ENCODE peak calls at places on chromosome 12, in seven cellular contexts. One of them, this sample, is unnamed.

GRCh38 chr12:128807161-128807724 is 16.5 kb downstream of the SLC15A4 start:
- DNase-seq in uterus: no peak
- DNase-seq in thyroid gland: no peak
- DNase-seq in gastrocnemius medialis: no peak
- DNase-seq in heart left ventricle: no peak
- DNase-seq in cardiac muscle cell: no peak
- DNase-seq in fibroblast of lung: no peak
- DNase-seq in this sample: peak; percentile 56

GRCh38 chr12:93518725-93519124 is 51.4 kb downstream of the MRPL42 start:
- DNase-seq in uterus: no peak
- DNase-seq in thyroid gland: no peak
- DNase-seq in gastrocnemius medialis: no peak
- DNase-seq in heart left ventricle: no peak
- DNase-seq in cardiac muscle cell: no peak
- DNase-seq in fibroblast of lung: peak; percentile 74
- DNase-seq in this sample: no peak

GRCh38 chr12:68771223-68771925 is 25.4 kb downstream of the SLC35E3 start:
- DNase-seq in uterus: no peak
- DNase-seq in thyroid gland: no peak
- DNase-seq in gastrocnemius medialis: no peak
- DNase-seq in heart left ventricle: no peak
- DNase-seq in cardiac muscle cell: no peak
- DNase-seq in fibroblast of lung: no peak
- DNase-seq in this sample: no peak

GRCh38 chr12:9799961-9800360 is 27.3 kb upstream of the KLRF1 start:
- DNase-seq in uterus: no peak
- DNase-seq in thyroid gland: no peak
- DNase-seq in gastrocnemius medialis: no peak
- DNase-seq in heart left ventricle: no peak
- DNase-seq in cardiac muscle cell: no peak
- DNase-seq in fibroblast of lung: no peak
- DNase-seq in this sample: no peak

GRCh38 chr12:1130164-1130563 is 139.1 kb downstream of the ERC1 start:
- DNase-seq in uterus: no peak
- DNase-seq in thyroid gland: peak; percentile 53
- DNase-seq in gastrocnemius medialis: no peak
- DNase-seq in heart left ventricle: no peak
- DNase-seq in cardiac muscle cell: peak; percentile 38
- DNase-seq in fibroblast of lung: no peak
- DNase-seq in this sample: no peak

GRCh38 chr12:104115587-104115975 is 22.4 kb downstream of the NFYB start:
- DNase-seq in uterus: no peak
- DNase-seq in thyroid gland: peak; percentile 13
- DNase-seq in gastrocnemius medialis: no peak
- DNase-seq in heart left ventricle: no peak
- DNase-seq in cardiac muscle cell: no peak
- DNase-seq in fibroblast of lung: no peak
- DNase-seq in this sample: no peak

GRCh38 chr12:76012656-76013055 is 18.9 kb downstream of the PHLDA1 start:
- DNase-seq in uterus: no peak
- DNase-seq in thyroid gland: no peak
- DNase-seq in gastrocnemius medialis: no peak
- DNase-seq in heart left ventricle: no peak
- DNase-seq in cardiac muscle cell: no peak
- DNase-seq in fibroblast of lung: no peak
- DNase-seq in this sample: no peak

GRCh38 chr12:5088586-5089264 is 45.0 kb downstream of the KCNA5 start:
- DNase-seq in uterus: no peak
- DNase-seq in thyroid gland: no peak
- DNase-seq in gastrocnemius medialis: no peak
- DNase-seq in heart left ventricle: no peak
- DNase-seq in cardiac muscle cell: no peak
- DNase-seq in fibroblast of lung: peak; percentile 97
- DNase-seq in this sample: no peak

GRCh38 chr12:69067713-69068112 is 134.7 kb upstream of the CPM start:
- DNase-seq in uterus: no peak
- DNase-seq in thyroid gland: no peak
- DNase-seq in gastrocnemius medialis: no peak
- DNase-seq in heart left ventricle: no peak
- DNase-seq in cardiac muscle cell: no peak
- DNase-seq in fibroblast of lung: no peak
- DNase-seq in this sample: no peak

GRCh38 chr12:26810330-26810729 is 22.7 kb downstream of the ITPR2 start:
- DNase-seq in uterus: peak; percentile 52
- DNase-seq in thyroid gland: peak; percentile 72
- DNase-seq in gastrocnemius medialis: no peak
- DNase-seq in heart left ventricle: peak; percentile 74
- DNase-seq in cardiac muscle cell: peak; percentile 13
- DNase-seq in fibroblast of lung: peak; percentile 79
- DNase-seq in this sample: peak; percentile 53

GRCh38 chr12:104423809-104424208 is 32.9 kb upstream of the CHST11 start:
- DNase-seq in uterus: no peak
- DNase-seq in thyroid gland: no peak
- DNase-seq in gastrocnemius medialis: no peak
- DNase-seq in heart left ventricle: no peak
- DNase-seq in cardiac muscle cell: no peak
- DNase-seq in fibroblast of lung: no peak
- DNase-seq in this sample: no peak

GRCh38 chr12:64825143-64826011 is 930 bp downstream of the TBC1D30 start:
- DNase-seq in uterus: no peak
- DNase-seq in thyroid gland: peak; percentile 29
- DNase-seq in gastrocnemius medialis: no peak
- DNase-seq in heart left ventricle: no peak
- DNase-seq in cardiac muscle cell: no peak
- DNase-seq in fibroblast of lung: no peak
- DNase-seq in this sample: no peak

GRCh38 chr12:23949212-23950010 is at the start of gene SOX5:
- DNase-seq in uterus: no peak
- DNase-seq in thyroid gland: peak; percentile 63
- DNase-seq in gastrocnemius medialis: no peak
- DNase-seq in heart left ventricle: peak; percentile 51
- DNase-seq in cardiac muscle cell: peak; percentile 73
- DNase-seq in fibroblast of lung: peak; percentile 83
- DNase-seq in this sample: peak; percentile 20

GRCh38 chr12:29750131-29750927 is 33.4 kb downstream of the TMTC1 start:
- DNase-seq in uterus: no peak
- DNase-seq in thyroid gland: no peak
- DNase-seq in gastrocnemius medialis: no peak
- DNase-seq in heart left ventricle: no peak
- DNase-seq in cardiac muscle cell: no peak
- DNase-seq in fibroblast of lung: no peak
- DNase-seq in this sample: no peak

GRCh38 chr12:71338933-71339332 is 100.7 kb upstream of the LGR5 start:
- DNase-seq in uterus: no peak
- DNase-seq in thyroid gland: no peak
- DNase-seq in gastrocnemius medialis: no peak
- DNase-seq in heart left ventricle: no peak
- DNase-seq in cardiac muscle cell: no peak
- DNase-seq in fibroblast of lung: no peak
- DNase-seq in this sample: no peak

GRCh38 chr12:468671-469389 is 9.1 kb downstream of the B4GALNT3 start:
- DNase-seq in uterus: no peak
- DNase-seq in thyroid gland: no peak
- DNase-seq in gastrocnemius medialis: no peak
- DNase-seq in heart left ventricle: no peak
- DNase-seq in cardiac muscle cell: no peak
- DNase-seq in fibroblast of lung: no peak
- DNase-seq in this sample: no peak

GRCh38 chr12:79935624-79936040 is 735 bp upstream of the PPP1R12A start:
- DNase-seq in uterus: no peak
- DNase-seq in thyroid gland: peak; percentile 58
- DNase-seq in gastrocnemius medialis: no peak
- DNase-seq in heart left ventricle: no peak
- DNase-seq in cardiac muscle cell: peak; percentile 44
- DNase-seq in fibroblast of lung: peak; percentile 57
- DNase-seq in this sample: no peak

GRCh38 chr12:93780115-93780641 is 103.0 kb downstream of the CRADD start:
- DNase-seq in uterus: no peak
- DNase-seq in thyroid gland: no peak
- DNase-seq in gastrocnemius medialis: no peak
- DNase-seq in heart left ventricle: no peak
- DNase-seq in cardiac muscle cell: no peak
- DNase-seq in fibroblast of lung: peak; percentile 59
- DNase-seq in this sample: no peak

GRCh38 chr12:95413576-95413975 is 60.4 kb upstream of the METAP2 start:
- DNase-seq in uterus: no peak
- DNase-seq in thyroid gland: no peak
- DNase-seq in gastrocnemius medialis: no peak
- DNase-seq in heart left ventricle: no peak
- DNase-seq in cardiac muscle cell: no peak
- DNase-seq in fibroblast of lung: peak; percentile 29
- DNase-seq in this sample: no peak

GRCh38 chr12:103821773-103822172 is 19.3 kb downstream of the NT5DC3 start:
- DNase-seq in uterus: no peak
- DNase-seq in thyroid gland: no peak
- DNase-seq in gastrocnemius medialis: no peak
- DNase-seq in heart left ventricle: no peak
- DNase-seq in cardiac muscle cell: no peak
- DNase-seq in fibroblast of lung: no peak
- DNase-seq in this sample: no peak

GRCh38 chr12:28583771-28584261 is 393.6 kb downstream of the CCDC91 start:
- DNase-seq in uterus: no peak
- DNase-seq in thyroid gland: no peak
- DNase-seq in gastrocnemius medialis: no peak
- DNase-seq in heart left ventricle: no peak
- DNase-seq in cardiac muscle cell: no peak
- DNase-seq in fibroblast of lung: peak; percentile 19
- DNase-seq in this sample: no peak
- H3K27me3 ChIP-seq in uterus: no peaks in the 10 kb centered on the region
- H3K27me3 ChIP-seq in thyroid gland: no peaks in the 10 kb centered on the region
- H3K27me3 ChIP-seq in gastrocnemius medialis: no peaks in the 10 kb centered on the region
- H3K27me3 ChIP-seq in heart left ventricle: no peaks in the 10 kb centered on the region
- H3K27me3 ChIP-seq in cardiac muscle cell: no peaks in the 10 kb centered on the region
- H3K27me3 ChIP-seq in fibroblast of lung: no peaks in the 10 kb centered on the region
- H3K27me3 ChIP-seq in this sample: no peaks in the 10 kb centered on the region

GRCh38 chr12:2615665-2616387 is 178.9 kb upstream of the FKBP4 start:
- DNase-seq in uterus: peak; percentile 48
- DNase-seq in thyroid gland: no peak
- DNase-seq in gastrocnemius medialis: no peak
- DNase-seq in heart left ventricle: peak; percentile 78
- DNase-seq in cardiac muscle cell: peak; percentile 1
- DNase-seq in fibroblast of lung: peak; percentile 84
- DNase-seq in this sample: peak; percentile 35
- H3K27me3 ChIP-seq in uterus: no peaks in the 10 kb centered on the region
- H3K27me3 ChIP-seq in thyroid gland: no peaks in the 10 kb centered on the region
- H3K27me3 ChIP-seq in gastrocnemius medialis: peaks cover 5% of the 10 kb centered on the region
- H3K27me3 ChIP-seq in heart left ventricle: no peaks in the 10 kb centered on the region
- H3K27me3 ChIP-seq in cardiac muscle cell: no peaks in the 10 kb centered on the region
- H3K27me3 ChIP-seq in fibroblast of lung: no peaks in the 10 kb centered on the region
- H3K27me3 ChIP-seq in this sample: no peaks in the 10 kb centered on the region

DNA sequence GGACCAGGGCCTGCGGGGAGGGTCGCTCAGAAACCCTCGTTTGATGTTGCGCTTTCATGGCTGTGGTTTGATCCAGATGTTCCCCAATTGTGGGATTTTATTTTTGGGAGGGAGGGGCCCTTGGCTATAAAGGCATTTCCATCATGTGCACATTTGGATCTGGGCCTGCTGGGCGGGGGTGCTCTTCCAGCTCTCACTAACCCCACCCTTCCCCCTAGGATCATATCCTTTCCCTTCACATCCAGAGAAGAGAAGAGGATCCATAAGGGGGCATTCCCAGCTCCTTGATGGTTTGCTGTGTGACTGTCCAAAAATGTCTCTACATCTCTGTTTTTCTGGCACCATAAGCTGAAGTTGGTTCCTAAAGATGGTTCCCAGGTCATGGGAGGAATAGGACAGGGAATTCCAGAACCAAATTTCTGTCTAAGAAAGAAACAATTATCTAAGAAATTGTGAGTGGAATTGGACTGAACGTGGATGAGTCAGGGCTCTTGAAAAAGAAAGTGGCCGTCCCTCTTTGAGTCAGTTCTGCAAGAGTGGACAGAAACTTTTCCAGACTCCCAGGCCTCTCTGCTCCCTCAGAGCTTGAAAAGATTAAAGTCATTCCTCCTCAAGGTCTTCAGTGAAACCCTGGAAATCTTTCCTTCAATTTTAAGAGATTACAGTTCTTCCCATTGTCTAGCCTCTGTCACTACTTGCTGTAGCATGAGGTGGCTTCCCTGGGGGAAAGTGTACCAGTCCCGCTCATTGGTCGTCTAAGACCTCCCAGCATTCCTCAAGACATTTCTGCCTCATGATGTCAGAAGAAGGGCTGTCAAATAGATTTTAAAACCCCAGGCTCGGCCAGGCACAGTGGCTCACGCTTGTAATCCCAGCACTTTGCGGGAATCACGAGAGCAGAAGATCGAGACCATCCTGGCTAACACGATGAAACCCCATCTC is 47.0 kb downstream of the SMUG1 start:
- DNase-seq in uterus: peak; percentile 34
- DNase-seq in thyroid gland: peak; percentile 51
- DNase-seq in gastrocnemius medialis: no peak
- DNase-seq in heart left ventricle: no peak
- DNase-seq in cardiac muscle cell: no peak
- DNase-seq in fibroblast of lung: no peak
- DNase-seq in this sample: no peak
- H3K27me3 ChIP-seq in uterus: no peaks in the 10 kb centered on the region
- H3K27me3 ChIP-seq in thyroid gland: no peaks in the 10 kb centered on the region
- H3K27me3 ChIP-seq in gastrocnemius medialis: peaks cover 3% of the 10 kb centered on the region
- H3K27me3 ChIP-seq in heart left ventricle: no peaks in the 10 kb centered on the region
- H3K27me3 ChIP-seq in cardiac muscle cell: peaks cover 80% of the 10 kb centered on the region
- H3K27me3 ChIP-seq in fibroblast of lung: peaks cover 5% of the 10 kb centered on the region
- H3K27me3 ChIP-seq in this sample: no peaks in the 10 kb centered on the region

GRCh38 chr12:54562720-54563356 is 13.4 kb downstream of the PDE1B start:
- DNase-seq in uterus: no peak
- DNase-seq in thyroid gland: no peak
- DNase-seq in gastrocnemius medialis: no peak
- DNase-seq in heart left ventricle: no peak
- DNase-seq in cardiac muscle cell: peak; percentile 86
- DNase-seq in fibroblast of lung: no peak
- DNase-seq in this sample: no peak
- H3K27me3 ChIP-seq in uterus: no peaks in the 10 kb centered on the region
- H3K27me3 ChIP-seq in thyroid gland: no peaks in the 10 kb centered on the region
- H3K27me3 ChIP-seq in gastrocnemius medialis: no peaks in the 10 kb centered on the region
- H3K27me3 ChIP-seq in heart left ventricle: peaks cover 3% of the 10 kb centered on the region
- H3K27me3 ChIP-seq in cardiac muscle cell: no peaks in the 10 kb centered on the region
- H3K27me3 ChIP-seq in fibroblast of lung: peaks cover 13% of the 10 kb centered on the region
- H3K27me3 ChIP-seq in this sample: no peaks in the 10 kb centered on the region

GRCh38 chr12:2412305-2412643 is 359.5 kb downstream of the CACNA1C start:
- DNase-seq in uterus: no peak
- DNase-seq in thyroid gland: no peak
- DNase-seq in gastrocnemius medialis: no peak
- DNase-seq in heart left ventricle: no peak
- DNase-seq in cardiac muscle cell: peak; percentile 35
- DNase-seq in fibroblast of lung: no peak
- DNase-seq in this sample: no peak

GRCh38 chr12:2409656-2410265 is 357.0 kb downstream of the CACNA1C start:
- DNase-seq in uterus: no peak
- DNase-seq in thyroid gland: no peak
- DNase-seq in gastrocnemius medialis: no peak
- DNase-seq in heart left ventricle: no peak
- DNase-seq in cardiac muscle cell: no peak
- DNase-seq in fibroblast of lung: no peak
- DNase-seq in this sample: no peak

GRCh38 chr12:2411011-2411410 is 358.2 kb downstream of the CACNA1C start:
- DNase-seq in uterus: no peak
- DNase-seq in thyroid gland: no peak
- DNase-seq in gastrocnemius medialis: no peak
- DNase-seq in heart left ventricle: no peak
- DNase-seq in cardiac muscle cell: peak; percentile 28
- DNase-seq in fibroblast of lung: no peak
- DNase-seq in this sample: no peak

GRCh38 chr12:2410490-2410889 is 357.7 kb downstream of the CACNA1C start:
- DNase-seq in uterus: no peak
- DNase-seq in thyroid gland: no peak
- DNase-seq in gastrocnemius medialis: no peak
- DNase-seq in heart left ventricle: no peak
- DNase-seq in cardiac muscle cell: no peak
- DNase-seq in fibroblast of lung: no peak
- DNase-seq in this sample: no peak

GRCh38 chr12:2411586-2412304 is 359.0 kb downstream of the CACNA1C start:
- DNase-seq in uterus: no peak
- DNase-seq in thyroid gland: no peak
- DNase-seq in gastrocnemius medialis: no peak
- DNase-seq in heart left ventricle: no peak
- DNase-seq in cardiac muscle cell: peak; percentile 22
- DNase-seq in fibroblast of lung: no peak
- DNase-seq in this sample: no peak
- H3K27me3 ChIP-seq in uterus: no peaks in the 10 kb centered on the region
- H3K27me3 ChIP-seq in thyroid gland: no peaks in the 10 kb centered on the region
- H3K27me3 ChIP-seq in gastrocnemius medialis: no peaks in the 10 kb centered on the region
- H3K27me3 ChIP-seq in heart left ventricle: no peaks in the 10 kb centered on the region
- H3K27me3 ChIP-seq in cardiac muscle cell: no peaks in the 10 kb centered on the region
- H3K27me3 ChIP-seq in fibroblast of lung: no peaks in the 10 kb centered on the region
- H3K27me3 ChIP-seq in this sample: no peaks in the 10 kb centered on the region

This sample was measured in testis.